ENCODE peak calls at places on chromosomes 1 and 21, in four cellular contexts. One of them, this sample, is unnamed.

GRCh38 chr1:903721-904270 is 19.9 kb upstream of the SAMD11 start:
- ATAC-seq in WTC11: no peak
- ATAC-seq in heart left ventricle: no peak
- ATAC-seq in HepG2: peak
- ATAC-seq in this sample: no peak

GRCh38 chr1:1212780-1213152 is 1.2 kb downstream of the TNFRSF4 start:
- ATAC-seq in WTC11: no peak
- ATAC-seq in heart left ventricle: peak
- ATAC-seq in HepG2: peak
- ATAC-seq in this sample: peak

GRCh38 chr1:200427744-200428143 is 17.9 kb upstream of the ZNF281 start:
- ATAC-seq in WTC11: no peak
- ATAC-seq in HepG2: peak
- ATAC-seq in heart left ventricle: no peak
- ATAC-seq in this sample: no peak

GRCh38 chr1:171052977-171053376 is 37.7 kb upstream of the FMO3 start:
- ATAC-seq in heart left ventricle: no peak
- ATAC-seq in HepG2: no peak
- ATAC-seq in WTC11: no peak
- ATAC-seq in this sample: no peak

GRCh38 chr1:214344897-214345296 is 63.9 kb downstream of the SMYD2 start:
- ATAC-seq in HepG2: no peak
- ATAC-seq in heart left ventricle: no peak
- ATAC-seq in WTC11: no peak
- ATAC-seq in this sample: no peak

GRCh38 chr1:6353948-6354658 is 39.5 kb downstream of the ACOT7 start:
- ATAC-seq in HepG2: peak
- ATAC-seq in heart left ventricle: peak
- ATAC-seq in WTC11: no peak
- ATAC-seq in this sample: no peak

GRCh38 chr1:43668956-43669355 is 19.0 kb downstream of the KDM4A start:
- ATAC-seq in heart left ventricle: no peak
- ATAC-seq in WTC11: no peak
- ATAC-seq in HepG2: no peak
- ATAC-seq in this sample: no peak

GRCh38 chr1:15669074-15669473 is 15.0 kb upstream of the PLEKHM2 start:
- ATAC-seq in heart left ventricle: no peak
- ATAC-seq in HepG2: no peak
- ATAC-seq in WTC11: peak
- ATAC-seq in this sample: no peak

GRCh38 chr1:154972517-154973343 is 1.8 kb upstream of the CKS1B start:
- ATAC-seq in heart left ventricle: no peak
- ATAC-seq in HepG2: peak
- ATAC-seq in WTC11: peak
- ATAC-seq in this sample: no peak

GRCh38 chr1:221366495-221367095 is 375.3 kb downstream of the DUSP10 start:
- ATAC-seq in heart left ventricle: no peak
- ATAC-seq in HepG2: no peak
- ATAC-seq in WTC11: peak
- ATAC-seq in this sample: no peak

GRCh38 chr1:202836616-202837403 is 26.1 kb downstream of the PCAT6 start:
- ATAC-seq in WTC11: no peak
- ATAC-seq in HepG2: peak
- ATAC-seq in heart left ventricle: no peak
- ATAC-seq in this sample: no peak

GRCh38 chr1:209875510-209875909 is 47.7 kb downstream of the UTP25 start:
- ATAC-seq in WTC11: peak
- ATAC-seq in heart left ventricle: no peak
- ATAC-seq in HepG2: peak
- ATAC-seq in this sample: no peak

GRCh38 chr1:10969267-10969970 is 43.0 kb upstream of the TARDBP start:
- ATAC-seq in WTC11: peak
- ATAC-seq in heart left ventricle: no peak
- ATAC-seq in HepG2: no peak
- ATAC-seq in this sample: no peak

GRCh38 chr1:3005771-3006170 is 15.5 kb upstream of the ACTRT2 start:
- ATAC-seq in heart left ventricle: no peak
- ATAC-seq in HepG2: no peak
- ATAC-seq in WTC11: no peak
- ATAC-seq in this sample: no peak

GRCh38 chr1:18908911-18909771 is 6.8 kb upstream of the ALDH4A1 start:
- ATAC-seq in heart left ventricle: no peak
- ATAC-seq in HepG2: no peak
- ATAC-seq in WTC11: no peak
- ATAC-seq in this sample: no peak

GRCh38 chr1:42924249-42925131 is 34.2 kb downstream of the SLC2A1 start:
- ATAC-seq in heart left ventricle: peak
- ATAC-seq in WTC11: peak
- ATAC-seq in HepG2: peak
- ATAC-seq in this sample: peak

GRCh38 chr1:200207711-200208126 is 180.2 kb downstream of the NR5A2 start:
- ATAC-seq in WTC11: no peak
- ATAC-seq in HepG2: no peak
- ATAC-seq in heart left ventricle: no peak
- ATAC-seq in this sample: no peak

GRCh38 chr1:193270996-193271395 is 84.6 kb upstream of the B3GALT2 start:
- ATAC-seq in heart left ventricle: no peak
- ATAC-seq in WTC11: no peak
- ATAC-seq in HepG2: no peak
- ATAC-seq in this sample: no peak

GRCh38 chr1:40268211-40268610 is 10.2 kb downstream of the ZMPSTE24 start:
- ATAC-seq in heart left ventricle: no peak
- ATAC-seq in HepG2: no peak
- ATAC-seq in WTC11: no peak
- ATAC-seq in this sample: no peak

GRCh38 chr1:223012176-223012788 is 130.8 kb downstream of the TLR5 start:
- ATAC-seq in HepG2: no peak
- ATAC-seq in WTC11: no peak
- ATAC-seq in heart left ventricle: no peak
- ATAC-seq in this sample: no peak

GRCh38 chr1:99441234-99442095 is 177.2 kb downstream of the PLPPR4 start:
- ATAC-seq in WTC11: no peak
- ATAC-seq in heart left ventricle: no peak
- ATAC-seq in HepG2: no peak
- ATAC-seq in this sample: no peak

GRCh38 chr21:38912789-38913119 is 107.0 kb downstream of the ETS2 start:
- ATAC-seq in HepG2: no peak
- ATAC-seq in heart left ventricle: no peak
- ATAC-seq in WTC11: peak
- ATAC-seq in this sample: no peak

GRCh38 chr1:117616356-117616755 is 10.5 kb downstream of the TENT5C start:
- ATAC-seq in HepG2: no peak
- ATAC-seq in WTC11: no peak
- ATAC-seq in heart left ventricle: no peak
- ATAC-seq in this sample: no peak

GRCh38 chr1:183034682-183035081 is 11.5 kb downstream of the LAMC1 start:
- ATAC-seq in WTC11: no peak
- ATAC-seq in HepG2: no peak
- ATAC-seq in heart left ventricle: no peak
- ATAC-seq in this sample: no peak

GRCh38 chr1:76176020-76176419 is 101.5 kb downstream of the ST6GALNAC3 start:
- ATAC-seq in HepG2: no peak
- ATAC-seq in heart left ventricle: no peak
- ATAC-seq in WTC11: no peak
- ATAC-seq in this sample: no peak

GRCh38 chr21:43824883-43825609 is 35.7 kb downstream of the RRP1 start:
- ATAC-seq in heart left ventricle: no peak
- ATAC-seq in WTC11: no peak
- ATAC-seq in HepG2: no peak
- ATAC-seq in this sample: no peak

GRCh38 chr1:217453816-217454215 is 177.1 kb downstream of the GPATCH2 start:
- ATAC-seq in heart left ventricle: peak
- ATAC-seq in WTC11: no peak
- ATAC-seq in HepG2: no peak
- ATAC-seq in this sample: no peak

GRCh38 chr1:101511501-101511900 is 274.7 kb downstream of the S1PR1 start:
- ATAC-seq in HepG2: no peak
- ATAC-seq in heart left ventricle: no peak
- ATAC-seq in WTC11: no peak
- ATAC-seq in this sample: no peak

DNA sequence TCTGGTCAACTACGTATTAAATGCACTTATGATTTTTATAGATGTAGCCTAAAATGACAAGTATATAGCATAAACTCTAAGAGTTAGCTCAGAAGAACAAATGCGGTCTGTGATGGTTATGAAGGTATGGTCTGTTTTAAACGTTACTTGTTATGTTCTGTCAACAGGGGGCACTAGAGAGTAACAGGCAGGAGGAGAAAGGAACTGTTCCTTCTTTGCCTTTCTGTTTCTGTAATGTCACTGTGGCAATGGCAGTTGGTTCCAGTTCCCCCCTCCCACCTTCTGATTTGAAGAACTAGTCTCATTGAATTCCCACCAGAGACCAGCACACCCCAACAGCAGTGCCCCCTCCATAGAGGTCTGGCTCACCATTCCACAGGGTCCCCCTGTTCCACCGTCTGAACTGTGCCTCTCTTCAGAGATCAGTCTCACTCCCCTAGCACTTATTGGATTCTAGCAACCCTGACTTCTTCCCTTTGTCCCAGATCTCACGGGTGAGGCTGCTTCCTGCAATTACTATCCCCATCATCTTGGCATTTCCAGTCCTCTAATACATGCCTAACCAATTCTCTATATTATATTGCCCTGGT is 14.0 kb downstream of the KRTAP24-1 start:
- ATAC-seq in heart left ventricle: no peak
- ATAC-seq in HepG2: no peak
- ATAC-seq in WTC11: peak
- ATAC-seq in this sample: no peak
- TF ChIP-seq CTCF in heart left ventricle: no peak
- TF ChIP-seq CTCF in HepG2: no peak
- TF ChIP-seq CTCF in WTC11: peak
- TF ChIP-seq CTCF in this sample: no peak

GRCh38 chr1:185388346-185388745 is 71.3 kb upstream of the IVNS1ABP start:
- ATAC-seq in WTC11: no peak
- ATAC-seq in heart left ventricle: no peak
- ATAC-seq in HepG2: no peak
- ATAC-seq in this sample: no peak
- TF ChIP-seq CTCF in WTC11: no peak
- TF ChIP-seq CTCF in heart left ventricle: no peak
- TF ChIP-seq CTCF in HepG2: no peak
- TF ChIP-seq CTCF in this sample: no peak

DNA sequence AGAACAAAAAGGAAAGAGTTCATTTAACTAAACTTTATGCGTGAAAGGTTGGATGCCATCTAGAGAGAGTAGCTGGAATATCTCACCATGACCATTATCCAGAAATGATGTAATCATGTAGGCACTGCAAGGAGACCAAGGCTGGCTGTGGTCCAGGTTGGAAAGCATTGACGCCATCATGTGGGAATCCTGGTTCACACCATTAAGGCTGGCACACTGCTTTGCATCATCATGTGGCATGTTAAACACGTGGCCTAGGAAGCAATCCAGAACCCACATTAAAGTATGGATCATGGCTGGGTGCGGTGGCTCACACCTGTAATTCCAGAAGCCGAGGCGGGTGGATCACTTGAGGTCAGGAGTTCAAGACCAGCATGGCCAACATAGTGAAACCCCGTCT is 4.3 kb downstream of the ADAMTS1 start:
- ATAC-seq in HepG2: no peak
- ATAC-seq in heart left ventricle: no peak
- ATAC-seq in WTC11: no peak
- ATAC-seq in this sample: peak
- TF ChIP-seq CTCF in HepG2: no peak
- TF ChIP-seq CTCF in heart left ventricle: no peak
- TF ChIP-seq CTCF in WTC11: no peak
- TF ChIP-seq CTCF in this sample: peak

GRCh38 chr1:72845342-72845741 is 563.0 kb upstream of the NEGR1 start:
- ATAC-seq in heart left ventricle: no peak
- ATAC-seq in WTC11: peak
- ATAC-seq in HepG2: peak
- ATAC-seq in this sample: no peak
- TF ChIP-seq CTCF in heart left ventricle: no peak
- TF ChIP-seq CTCF in WTC11: peak
- TF ChIP-seq CTCF in HepG2: peak
- TF ChIP-seq CTCF in this sample: peak

This sample was measured in gastroesophageal sphincter.